ENCODE peak calls at places on chromosome 7, in six cellular contexts. J is stimulated activated CD8-positive, alpha-beta memory T cell treated with anti-CD3 and anti-CD28 coated beads, Interleukin-15, amount 100 ng/mL, for 24 hours; W is hepatocyte; X is amniotic stem cell; A is NCI-H1694; O is effector memory CD8-positive, alpha-beta T cell. N is an unnamed sample.

GRCh38 chr7:101814996-101815825 is 2.2 kb upstream of the CUX1 start:
- DNase-seq in J (peak; percentile 45), W (peak; percentile 86), X (no peak), A (no peak), O (peak; percentile 56), N (peak; percentile 82)

GRCh38 chr7:30650455-30650854 is 31.8 kb downstream of the CRHR2 start:
- DNase-seq in J (no peak), W (no peak), X (no peak), A (no peak), O (no peak), N (no peak)

GRCh38 chr7:5559586-5559985 is 136.0 kb upstream of the TNRC18 start:
- DNase-seq in J (no peak), W (no peak), X (no peak), A (no peak), O (no peak), N (no peak)

GRCh38 chr7:151924001-151924400 is 32.2 kb upstream of the GALNTL5 start:
- DNase-seq in J (no peak), W (no peak), X (no peak), A (no peak), O (no peak), N (no peak)

GRCh38 chr7:85021090-85021704 is 165.7 kb downstream of the SEMA3D start:
- DNase-seq in J (no peak), W (peak; percentile 15), X (no peak), A (no peak), O (no peak), N (no peak)

GRCh38 chr7:101169838-101170531 is 4.6 kb upstream of the VGF start:
- DNase-seq in J (peak; percentile 69), W (peak; percentile 80), X (no peak), A (peak; percentile 34), O (peak; percentile 81), N (peak; percentile 89)

GRCh38 chr7:112770051-112770450 is 20.1 kb downstream of the TMEM168 start:
- DNase-seq in J (no peak), W (peak; percentile 38), X (no peak), A (no peak), O (no peak), N (peak; percentile 82)

GRCh38 chr7:27635728-27636127 is 27.0 kb downstream of the HIBADH start:
- DNase-seq in J (no peak), W (no peak), X (no peak), A (no peak), O (no peak), N (no peak)

GRCh38 chr7:1324028-1324900 is 91.6 kb downstream of the UNCX start:
- DNase-seq in J (no peak), W (no peak), X (no peak), A (no peak), O (no peak), N (no peak)

GRCh38 chr7:48611993-48612392 is 312.4 kb upstream of the CDC14C start:
- DNase-seq in J (no peak), W (no peak), X (no peak), A (no peak), O (no peak), N (no peak)

GRCh38 chr7:73865738-73866445 is 4.9 kb downstream of the TMEM270 start:
- DNase-seq in J (no peak), W (peak; percentile 73), X (peak; percentile 26), A (peak; percentile 49), O (no peak), N (peak; percentile 82)

GRCh38 chr7:115707684-115708341 is 322.8 kb downstream of the TFEC start:
- DNase-seq in J (no peak), W (no peak), X (no peak), A (peak; percentile 56), O (no peak), N (peak; percentile 73)

GRCh38 chr7:155851892-155852291 is 39.6 kb upstream of the SHH start:
- DNase-seq in J (no peak), W (no peak), X (no peak), A (no peak), O (no peak), N (no peak)

GRCh38 chr7:141053626-141054025 is 20.2 kb upstream of the TMEM178B start:
- DNase-seq in J (no peak), W (no peak), X (no peak), A (no peak), O (peak; percentile 56), N (peak; percentile 15)

GRCh38 chr7:127803626-127804025 is 151.6 kb downstream of the SND1 start:
- DNase-seq in J (no peak), W (no peak), X (no peak), A (no peak), O (no peak), N (no peak)

GRCh38 chr7:2613113-2613925 is 18.5 kb upstream of the TTYH3 start:
- DNase-seq in J (no peak), W (no peak), X (no peak), A (peak; percentile 35), O (no peak), N (no peak)

GRCh38 chr7:37536706-37537105 is 88.0 kb upstream of the ELMO1 start:
- DNase-seq in J (no peak), W (no peak), X (no peak), A (no peak), O (no peak), N (no peak)

GRCh38 chr7:29839302-29839701 is 33.0 kb downstream of the WIPF3 start:
- DNase-seq in J (no peak), W (no peak), X (no peak), A (no peak), O (no peak), N (no peak)

GRCh38 chr7:149716007-149716931 is 57.1 kb downstream of the ZNF467 start:
- DNase-seq in J (no peak), W (no peak), X (no peak), A (no peak), O (no peak), N (no peak)

GRCh38 chr7:39069046-39069445 is 91.3 kb downstream of the POU6F2 start:
- DNase-seq in J (no peak), W (no peak), X (no peak), A (no peak), O (no peak), N (no peak)

GRCh38 chr7:75968012-75968411 is 26.4 kb downstream of the TMEM120A start:
- DNase-seq in J (no peak), W (no peak), X (no peak), A (no peak), O (no peak), N (no peak)

GRCh38 chr7:84021292-84021898 is 173.2 kb downstream of the SEMA3A start:
- DNase-seq in J (no peak), W (no peak), X (no peak), A (no peak), O (no peak), N (no peak)

GRCh38 chr7:73907554-73908122 is 46.7 kb downstream of the TMEM270 start:
- DNase-seq in J (no peak), W (no peak), X (no peak), A (no peak), O (no peak), N (no peak)